ENCODE peak calls at places on chromosome 3, in five cellular contexts. T is mesothelial cell of epicardium, M is GM23338, R is lower lobe of right lung, N is tibial nerve. P is an unnamed sample.

GRCh38 chr3:9870978-9871377 is 9.1 kb downstream of the CIDEC start:
- DNase-seq in T (no peak), M (no peak), R (no peak), N (no peak), P (peak; percentile 83)

GRCh38 chr3:190621971-190622370 is 108.1 kb downstream of the IL1RAP start:
- DNase-seq in T (no peak), M (no peak), R (no peak), N (no peak), P (peak; percentile 23)

GRCh38 chr3:26437678-26438077 is 184.9 kb upstream of the LRRC3B start:
- DNase-seq in T (no peak), M (no peak), R (no peak), N (no peak), P (no peak)

GRCh38 chr3:11719406-11720219 is 75.9 kb upstream of the VGLL4 start:
- DNase-seq in T (peak; percentile 94), M (peak; percentile 94), R (peak; percentile 93), N (peak; percentile 27), P (peak; percentile 74)

GRCh38 chr3:38001456-38002081 is 11.0 kb downstream of the VILL start:
- DNase-seq in T (no peak), M (peak; percentile 71), R (no peak), N (no peak), P (no peak)

GRCh38 chr3:115634052-115634451 is 10.7 kb downstream of the GAP43 start:
- DNase-seq in T (no peak), M (no peak), R (no peak), N (no peak), P (no peak)

GRCh38 chr3:49351521-49352011 is 6.6 kb downstream of the GPX1 start:
- DNase-seq in T (no peak), M (no peak), R (no peak), N (no peak), P (peak; percentile 90)

GRCh38 chr3:72224804-72225509 is 440.0 kb upstream of the PROK2 start:
- DNase-seq in T (no peak), M (no peak), R (no peak), N (no peak), P (no peak)

GRCh38 chr3:127652246-127652995 is 20.3 kb upstream of the ABTB1 start:
- DNase-seq in T (peak; percentile 71), M (peak; percentile 91), R (peak; percentile 64), N (no peak), P (peak; percentile 70)

GRCh38 chr3:97510795-97511194 is 253.8 kb upstream of the ARL6 start:
- DNase-seq in T (no peak), M (peak; percentile 37), R (no peak), N (no peak), P (no peak)

GRCh38 chr3:8481380-8481779 is 20.2 kb upstream of the LMCD1 start:
- DNase-seq in T (no peak), M (no peak), R (no peak), N (no peak), P (peak; percentile 46)
- TF ChIP-seq CTCF in T (no peak), M (no peak), R (no peak), N (no peak), P (no peak)

GRCh38 chr3:8713901-8714759 is 19.5 kb upstream of the CAV3 start:
- DNase-seq in T (no peak), M (peak; percentile 80), R (no peak), N (no peak), P (no peak)
- TF ChIP-seq CTCF in T (no peak), M (peak; percentile 72), R (no peak), N (no peak), P (peak; percentile 67)

GRCh38 chr3:50551293-50552057 is 16.1 kb downstream of the C3orf18 start:
- DNase-seq in T (no peak), M (no peak), R (no peak), N (no peak), P (peak; percentile 32)
- TF ChIP-seq CTCF in T (no peak), M (no peak), R (no peak), N (no peak), P (no peak)

DNA sequence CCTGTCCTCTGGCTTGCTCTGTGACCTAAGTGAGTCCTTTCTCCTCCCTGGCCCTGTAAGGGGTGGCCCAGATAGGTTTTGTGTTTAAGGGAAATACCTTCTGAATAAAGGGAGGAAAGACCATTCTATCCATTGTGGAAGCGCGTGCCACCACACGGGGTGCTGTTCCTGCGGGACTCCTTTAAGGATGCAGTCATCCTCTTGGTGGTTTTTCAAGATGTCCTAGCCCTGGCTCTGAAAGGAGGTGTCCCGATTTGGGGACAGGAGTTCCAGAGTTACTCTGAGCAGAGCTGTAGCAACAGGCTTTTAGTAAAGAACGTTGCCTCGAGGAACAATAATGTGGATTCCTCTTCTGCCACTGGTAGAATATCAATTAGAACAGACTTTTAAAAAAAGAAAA is 9.6 kb downstream of the SLC6A6 start:
- DNase-seq in T (no peak), M (peak; percentile 79), R (no peak), N (no peak), P (no peak)
- TF ChIP-seq CTCF in T (no peak), M (peak; percentile 67), R (no peak), N (no peak), P (peak; percentile 2)

GRCh38 chr3:20843037-20843436 is 657.0 kb upstream of the SGO1 start:
- DNase-seq in T (no peak), M (no peak), R (no peak), N (no peak), P (no peak)

GRCh38 chr3:20842002-20842401 is 656.0 kb upstream of the SGO1 start:
- DNase-seq in T (no peak), M (no peak), R (no peak), N (no peak), P (no peak)

GRCh38 chr3:20836801-20837200 is 650.8 kb upstream of the SGO1 start:
- DNase-seq in T (no peak), M (no peak), R (no peak), N (no peak), P (no peak)

GRCh38 chr3:20832963-20833362 is 647.0 kb upstream of the SGO1 start:
- DNase-seq in T (no peak), M (no peak), R (no peak), N (no peak), P (no peak)

DNA sequence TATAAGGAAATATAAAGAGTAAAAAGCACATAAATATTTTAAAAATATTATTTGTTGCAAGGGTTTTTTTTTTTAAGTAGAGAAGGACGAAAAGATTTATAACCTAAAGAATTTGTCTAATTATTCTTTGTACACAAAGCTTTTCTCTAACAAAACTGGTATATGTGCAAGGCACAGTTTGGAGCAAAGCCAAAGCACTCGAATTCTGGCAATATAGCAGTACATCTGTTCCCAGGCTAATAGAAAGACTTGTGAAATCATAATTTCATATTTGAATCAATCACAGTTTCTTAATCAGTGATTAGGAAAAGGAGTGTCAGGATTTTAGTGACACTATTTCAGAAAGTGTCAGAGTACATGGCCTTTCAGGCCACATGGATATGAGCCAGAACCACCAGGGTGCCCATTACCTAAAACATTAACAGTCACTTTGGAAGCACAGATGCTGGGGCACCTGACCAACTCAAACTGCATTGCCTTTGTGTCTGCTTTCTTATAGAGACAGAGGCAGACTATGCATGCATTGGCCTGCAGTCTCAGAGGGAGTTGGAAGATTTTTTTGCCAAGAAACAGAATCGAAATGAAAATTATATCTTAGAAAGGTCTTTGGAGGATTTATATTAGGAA is 651.8 kb upstream of the SGO1 start:
- DNase-seq in T (no peak), M (no peak), R (no peak), N (no peak), P (no peak)
- TF ChIP-seq CTCF in T (no peak), M (no peak), R (no peak), N (no peak), P (no peak)

GRCh38 chr3:146020969-146021368 is 140.0 kb downstream of the PLOD2 start:
- DNase-seq in T (no peak), M (peak; percentile 37), R (no peak), N (no peak), P (no peak)

GRCh38 chr3:146024260-146024659 is 136.7 kb downstream of the PLOD2 start:
- DNase-seq in T (no peak), M (no peak), R (no peak), N (no peak), P (peak; percentile 10)

GRCh38 chr3:146026547-146026946 is 134.4 kb downstream of the PLOD2 start:
- DNase-seq in T (no peak), M (no peak), R (no peak), N (no peak), P (no peak)
- TF ChIP-seq CTCF in T (no peak), M (peak; percentile 18), R (no peak), N (no peak), P (no peak)

GRCh38 chr3:170021083-170021482 is 16.7 kb upstream of the GPR160 start:
- DNase-seq in T (no peak), M (peak; percentile 56), R (no peak), N (no peak), P (no peak)
- TF ChIP-seq CTCF in T (no peak), M (peak; percentile 61), R (no peak), N (no peak), P (peak; percentile 28)

GRCh38 chr3:188830955-188831354 is 340.8 kb upstream of the TPRG1 start:
- DNase-seq in T (no peak), M (peak; percentile 41), R (no peak), N (no peak), P (peak; percentile 43)
- TF ChIP-seq CTCF in T (no peak), M (peak; percentile 57), R (peak; percentile 23), N (no peak), P (peak; percentile 40)

GRCh38 chr3:141114816-141115458 is 63.8 kb downstream of the SPSB4 start:
- DNase-seq in T (no peak), M (peak; percentile 80), R (no peak), N (no peak), P (no peak)
- TF ChIP-seq CTCF in T (peak; percentile 72), M (peak; percentile 49), R (peak; percentile 17), N (no peak), P (peak; percentile 32)

DNA sequence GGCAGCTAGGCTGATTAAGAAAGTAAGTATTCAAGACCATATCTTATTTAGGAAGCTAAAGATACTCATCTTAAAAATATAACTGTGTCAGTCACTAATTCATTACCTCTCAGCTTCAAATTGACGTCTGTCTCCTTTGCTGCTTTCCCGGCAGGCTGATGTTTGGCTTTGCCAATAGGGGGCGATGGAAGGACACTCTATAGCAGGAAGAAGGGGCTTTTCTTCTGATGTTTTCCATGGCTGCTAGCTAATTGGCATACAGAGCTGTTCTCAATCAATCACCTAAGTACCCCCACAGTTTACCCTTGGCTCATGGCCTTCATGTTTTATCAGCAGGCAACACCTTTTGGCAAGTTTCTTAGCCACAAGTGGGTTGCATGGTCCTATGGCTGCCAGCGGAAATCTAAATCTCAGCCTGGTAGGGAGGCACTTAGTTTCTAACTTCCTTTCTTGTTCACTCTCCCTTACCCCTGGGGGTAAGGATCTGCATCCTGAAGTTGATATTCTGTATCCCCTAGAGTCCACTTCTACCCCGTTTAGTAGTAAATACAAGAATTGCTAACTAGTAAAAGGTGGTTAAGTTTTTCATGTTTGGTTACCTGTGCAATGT is 45.0 kb downstream of the ESYT3 start:
- DNase-seq in T (no peak), M (peak; percentile 84), R (peak; percentile 16), N (no peak), P (peak; percentile 64)
- TF ChIP-seq CTCF in T (peak; percentile 54), M (peak; percentile 97), R (peak; percentile 54), N (no peak), P (peak; percentile 89)